ENCODE peak calls at places on chromosome 12, in eight cellular contexts. O is hypothalamus; I is CD8-positive, alpha-beta memory T cell; M is activated CD4-positive, alpha-beta T cell treated with anti-CD3 and anti-CD28 coated beads, Interleukin-2, amount 50 U/mL, for 48 hours; T is endothelial cell of umbilical vein; K is AG20443; V is AG09319; R is Peyer's patch. F is an unnamed sample.

GRCh38 chr12:123671876-123672275 is 963 bp downstream of the TCTN2 start:
- DNase-seq in K (peak; percentile 50), R (no peak), I (no peak), T (no peak), O (no peak), V (no peak), M (no peak), F (peak; percentile 67)

GRCh38 chr12:92597997-92598396 is 104.8 kb upstream of the PLEKHG7 start:
- DNase-seq in O (no peak), T (no peak), V (no peak), R (no peak), K (peak; percentile 35), M (no peak), I (no peak), F (peak; percentile 71)

GRCh38 chr12:110020956-110021355 is 21.7 kb downstream of the ANKRD13A start:
- DNase-seq in M (no peak), T (no peak), R (no peak), V (no peak), O (no peak), I (no peak), K (no peak), F (no peak)

GRCh38 chr12:37565112-37565511 is 751.5 kb upstream of the ALG10B start:
- DNase-seq in R (no peak), V (no peak), M (no peak), K (no peak), T (no peak), I (no peak), O (no peak), F (no peak)

GRCh38 chr12:100404769-100405407 is 48.0 kb downstream of the SLC17A8 start:
- DNase-seq in K (peak; percentile 41), I (no peak), T (peak; percentile 48), O (peak; percentile 0), M (peak; percentile 32), R (no peak), V (peak; percentile 3), F (peak; percentile 24)

GRCh38 chr12:128268348-128268725 is 1.4 kb downstream of the TMEM132C start:
- DNase-seq in V (no peak), M (no peak), I (no peak), T (no peak), K (no peak), R (no peak), O (no peak), F (no peak)

GRCh38 chr12:104930388-104931326 is 27.4 kb downstream of the SLC41A2 start:
- DNase-seq in K (peak; percentile 50), V (no peak), I (no peak), T (peak; percentile 30), R (no peak), O (no peak), M (peak; percentile 37), F (peak; percentile 88)

GRCh38 chr12:108104657-108105056 is 24.4 kb upstream of the WSCD2 start:
- DNase-seq in M (no peak), T (no peak), O (no peak), K (no peak), V (no peak), R (no peak), I (no peak), F (no peak)

GRCh38 chr12:11941601-11942360 is 129.0 kb upstream of the BCL2L14 start:
- DNase-seq in K (peak; percentile 88), O (no peak), M (no peak), R (no peak), I (no peak), V (no peak), T (no peak), F (peak; percentile 79)

GRCh38 chr12:52390739-52391617 is 5.5 kb upstream of the KRT84 start:
- DNase-seq in M (peak; percentile 5), K (peak; percentile 62), O (no peak), T (peak; percentile 5), I (no peak), V (no peak), R (no peak), F (peak; percentile 37)

GRCh38 chr12:99959549-99960170 is 25.1 kb downstream of the ANKS1B start:
- DNase-seq in R (no peak), T (peak; percentile 34), O (no peak), I (no peak), V (no peak), K (peak; percentile 29), M (no peak), F (peak; percentile 30)

GRCh38 chr12:2682301-2683282 is 112.2 kb upstream of the FKBP4 start:
- DNase-seq in R (no peak), T (peak; percentile 30), O (no peak), I (peak; percentile 58), K (peak; percentile 51), V (no peak), M (peak; percentile 20), F (peak; percentile 43)

F was measured in kidney tubule cell.